ENCODE peak calls at places on chromosomes 16 and 17, in seven cellular contexts. T is H1, A is K562, B is GM12878, E is GM12891, I is SK-N-SH, X is HepG2. G is an unnamed sample.

GRCh38 chr17:76048711-76049110 is 21.6 kb upstream of the EVPL start:
- DNase-seq in T (no peak), A (no peak), B (no peak), E (no peak), I (no peak), X (no peak), G (no peak)

GRCh38 chr16:82639666-82640336 is 13.0 kb downstream of the CDH13 start:
- DNase-seq in T (peak), A (peak), B (no peak), E (peak), I (peak), X (peak), G (no peak)

GRCh38 chr17:56468840-56469239 is 124.7 kb upstream of the NOG start:
- DNase-seq in T (no peak), A (no peak), B (no peak), E (no peak), I (no peak), X (no peak), G (no peak)

GRCh38 chr17:4850236-4850635 is 17.1 kb downstream of the MINK1 start:
- DNase-seq in T (no peak), A (no peak), B (no peak), E (no peak), I (no peak), X (no peak), G (no peak)

GRCh38 chr16:13939821-13940220 is 19.9 kb downstream of the ERCC4 start:
- DNase-seq in T (no peak), A (no peak), B (no peak), E (no peak), I (no peak), X (no peak), G (no peak)

GRCh38 chr17:33127706-33128105 is 136.1 kb downstream of the SPACA3 start:
- DNase-seq in T (no peak), A (no peak), B (no peak), E (no peak), I (no peak), X (no peak), G (no peak)

GRCh38 chr16:306911-307370 is 24.0 kb downstream of the PDIA2 start:
- DNase-seq in T (no peak), A (no peak), B (no peak), E (no peak), I (no peak), X (no peak), G (no peak)

GRCh38 chr17:80414508-80414802 is 512 bp upstream of the ENDOV start:
- DNase-seq in T (no peak), A (peak), B (no peak), E (no peak), I (no peak), X (peak), G (no peak)

GRCh38 chr16:66335704-66336329 is 30.7 kb upstream of the CDH5 start:
- DNase-seq in T (no peak), A (no peak), B (no peak), E (no peak), I (no peak), X (no peak), G (no peak)

DNA sequence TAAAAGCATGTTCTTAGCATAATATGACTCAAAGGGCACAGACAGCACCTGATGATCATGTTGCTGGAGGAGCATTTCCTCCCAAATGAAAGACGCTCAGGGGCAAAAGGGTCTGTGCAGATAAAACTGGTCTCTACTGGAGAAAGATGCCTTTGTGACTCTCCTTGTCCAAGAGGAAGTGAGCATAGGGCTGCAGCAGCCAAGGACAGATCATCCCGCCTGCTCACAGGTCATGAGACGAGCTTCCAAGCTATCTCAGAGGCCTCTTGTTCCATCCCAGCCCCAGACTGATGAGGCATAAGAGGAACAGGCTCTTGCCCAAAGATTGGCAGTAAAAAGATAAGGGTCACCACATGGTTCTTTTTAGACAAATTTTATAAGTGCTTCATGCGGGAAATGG is 141.8 kb downstream of the KATNIP start:
- DNase-seq in T (no peak), A (no peak), B (no peak), E (no peak), I (no peak), X (no peak), G (no peak)
- TF ChIP-seq TAF1 in T (no peak), A (no peak), B (no peak), E (no peak), I (no peak), X (no peak), G (no peak)

GRCh38 chr16:53913082-53913870 is 209.3 kb downstream of the FTO start:
- DNase-seq in T (no peak), A (no peak), B (no peak), E (no peak), I (no peak), X (no peak), G (no peak)
- TF ChIP-seq TAF1 in T (no peak), A (no peak), B (no peak), E (no peak), I (no peak), X (no peak), G (no peak)

DNA sequence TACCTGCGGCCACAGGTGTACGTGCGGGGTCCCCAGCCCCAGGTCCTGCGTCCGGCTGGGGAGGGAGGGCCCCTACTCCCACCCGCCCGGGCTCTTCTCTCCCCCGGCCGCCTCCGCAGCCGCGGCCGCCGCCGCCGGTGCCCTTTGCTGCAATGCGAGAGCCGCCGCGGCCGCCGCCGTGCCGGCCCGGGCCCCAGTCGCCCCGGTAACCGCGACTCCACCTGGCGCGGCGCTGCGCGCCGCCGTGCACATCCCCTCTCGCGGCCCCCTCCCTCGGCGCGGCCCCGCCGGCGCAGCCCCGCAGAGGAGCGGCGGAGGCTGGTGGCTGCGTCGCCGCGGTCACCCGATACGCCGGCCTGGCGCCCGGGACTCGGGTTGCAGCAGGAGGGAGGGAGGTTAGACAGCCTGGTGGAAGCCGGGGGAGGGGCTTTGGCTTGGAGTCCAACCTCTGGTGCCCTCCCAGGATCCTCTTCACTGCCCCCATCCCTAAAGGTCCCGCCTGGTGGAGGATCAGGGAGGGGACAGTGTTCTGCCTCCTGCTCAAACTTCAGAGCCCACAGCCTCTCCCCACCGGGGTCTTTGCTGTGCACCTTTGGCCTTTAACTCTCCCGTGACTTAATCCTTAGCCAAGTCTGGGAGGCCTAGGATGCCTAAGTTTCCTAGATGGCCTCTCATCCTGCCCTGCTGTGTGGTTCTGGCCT is 32.9 kb downstream of the SRCIN1 start:
- DNase-seq in T (no peak), A (peak), B (no peak), E (peak), I (peak), X (no peak), G (peak)
- TF ChIP-seq TAF1 in T (no peak), A (no peak), B (no peak), E (no peak), I (no peak), X (no peak), G (no peak)

GRCh38 chr17:31535581-31535981 is 144.1 kb downstream of the RAB11FIP4 start:
- DNase-seq in T (no peak), A (no peak), B (peak), E (peak), I (no peak), X (no peak), G (peak)
- TF ChIP-seq TAF1 in T (no peak), A (no peak), B (no peak), E (no peak), I (no peak), X (no peak), G (no peak)

GRCh38 chr16:6946106-6946505 is 386.5 kb upstream of the RBFOX1 start:
- DNase-seq in T (no peak), A (no peak), B (no peak), E (no peak), I (no peak), X (no peak), G (no peak)

GRCh38 chr16:6949240-6949639 is 383.4 kb upstream of the RBFOX1 start:
- DNase-seq in T (no peak), A (no peak), B (no peak), E (no peak), I (no peak), X (no peak), G (no peak)

GRCh38 chr16:6946802-6947201 is 385.8 kb upstream of the RBFOX1 start:
- DNase-seq in T (no peak), A (no peak), B (no peak), E (no peak), I (no peak), X (no peak), G (no peak)

GRCh38 chr16:6947291-6947690 is 385.4 kb upstream of the RBFOX1 start:
- DNase-seq in T (no peak), A (no peak), B (no peak), E (no peak), I (no peak), X (no peak), G (no peak)
- TF ChIP-seq TAF1 in T (no peak), A (no peak), B (no peak), E (no peak), I (no peak), X (no peak), G (no peak)

G was measured in GM12892.